ENCODE peak calls at places on chromosomes 11 and 22, in five cellular contexts. E is tibial nerve, A is ovary, I is stomach, H is IMR-90. P is an unnamed sample. For H3K4me1, the result is how much of the 10 kb centered on the place peaks cover.

GRCh38 chr22:41910599-41911291 is 4.1 kb downstream of the SHISA8 start:
- DNase-seq in E (peak), A (no peak), I (peak), H (no peak), P (no peak)

GRCh38 chr22:36021649-36022048 is 7.0 kb downstream of the RBFOX2 start:
- DNase-seq in E (no peak), A (no peak), I (no peak), H (no peak), P (no peak)

GRCh38 chr22:36873614-36874308 is 13.0 kb downstream of the NCF4 start:
- DNase-seq in E (no peak), A (no peak), I (peak), H (peak), P (peak)

GRCh38 chr11:95913830-95914229 is 10.1 kb downstream of the MTMR2 start:
- DNase-seq in E (no peak), A (no peak), I (no peak), H (no peak), P (no peak)

GRCh38 chr11:44997566-44997965 is 46.9 kb upstream of the TP53I11 start:
- DNase-seq in E (no peak), A (no peak), I (no peak), H (no peak), P (no peak)

GRCh38 chr11:73114835-73115220 is 27.3 kb downstream of the FCHSD2 start:
- DNase-seq in E (no peak), A (no peak), I (no peak), H (no peak), P (no peak)

GRCh38 chr11:128593281-128593680 is 5.9 kb upstream of the ETS1 start:
- DNase-seq in E (no peak), A (no peak), I (no peak), H (peak), P (no peak)

GRCh38 chr11:134528453-134528852 is 116.4 kb upstream of the B3GAT1 start:
- DNase-seq in E (no peak), A (no peak), I (no peak), H (no peak), P (no peak)

GRCh38 chr22:48239461-48240164 is 1477.2 kb downstream of the TBC1D22A start:
- DNase-seq in E (no peak), A (no peak), I (peak), H (no peak), P (no peak)

GRCh38 chr22:26707090-26707489 is 49.7 kb downstream of the MIAT start:
- DNase-seq in E (no peak), A (no peak), I (no peak), H (no peak), P (no peak)

GRCh38 chr11:75140269-75141138 is 10.4 kb upstream of the SLCO2B1 start:
- DNase-seq in E (peak), A (peak), I (peak), H (peak), P (peak)

GRCh38 chr22:46788426-46789168 is 26.1 kb downstream of the TBC1D22A start:
- DNase-seq in E (no peak), A (no peak), I (no peak), H (no peak), P (no peak)

GRCh38 chr11:76598426-76598839 is 72.1 kb downstream of the LRRC32 start:
- DNase-seq in E (no peak), A (peak), I (no peak), H (peak), P (peak)

GRCh38 chr11:73412308-73412707 is 36.1 kb downstream of the RELT start:
- DNase-seq in E (no peak), A (no peak), I (no peak), H (no peak), P (no peak)

GRCh38 chr11:86735462-86736302 is 63.3 kb upstream of the ME3 start:
- DNase-seq in E (no peak), A (no peak), I (no peak), H (peak), P (no peak)

GRCh38 chr11:93368022-93368421 is 37.5 kb downstream of the DEUP1 start:
- DNase-seq in E (no peak), A (no peak), I (no peak), H (no peak), P (no peak)

GRCh38 chr22:42645341-42645937 is 3.8 kb downstream of the CYB5R3 start:
- DNase-seq in E (no peak), A (peak), I (peak), H (no peak), P (no peak)

GRCh38 chr11:1118755-1119275 is 38.9 kb upstream of the MUC5AC start:
- DNase-seq in E (no peak), A (no peak), I (no peak), H (no peak), P (no peak)

GRCh38 chr11:13777341-13777985 is 109.0 kb downstream of the FAR1 start:
- DNase-seq in E (no peak), A (no peak), I (no peak), H (no peak), P (no peak)

GRCh38 chr22:20427945-20428417 is 9.6 kb downstream of the SCARF2 start:
- DNase-seq in E (no peak), A (no peak), I (no peak), H (no peak), P (no peak)

GRCh38 chr11:1205987-1206331 is 16.9 kb upstream of the MUC5B start:
- DNase-seq in E (peak), A (no peak), I (no peak), H (no peak), P (no peak)

GRCh38 chr11:10969387-10969786 is 111.5 kb upstream of the ZBED5 start:
- DNase-seq in E (no peak), A (no peak), I (no peak), H (no peak), P (no peak)

GRCh38 chr11:68954970-68955958 is 25.5 kb downstream of the MRGPRD start:
- DNase-seq in E (no peak), A (peak), I (peak), H (peak), P (peak)

GRCh38 chr11:68959465-68960298 is 21.1 kb downstream of the MRGPRD start:
- DNase-seq in E (no peak), A (no peak), I (no peak), H (no peak), P (no peak)

GRCh38 chr11:68958211-68958610 is 22.6 kb downstream of the MRGPRD start:
- DNase-seq in E (no peak), A (no peak), I (no peak), H (no peak), P (no peak)

GRCh38 chr11:68956547-68957254 is 24.1 kb downstream of the MRGPRD start:
- DNase-seq in E (no peak), A (no peak), I (no peak), H (no peak), P (no peak)

GRCh38 chr11:68956142-68956541 is 24.6 kb downstream of the MRGPRD start:
- DNase-seq in E (no peak), A (no peak), I (no peak), H (no peak), P (no peak)
- H3K4me3 ChIP-seq in E (no peak), A (no peak), I (no peak), H (no peak), P (no peak)

GRCh38 chr22:39237276-39238123 is 7.3 kb downstream of the PDGFB start:
- DNase-seq in E (no peak), A (no peak), I (peak), H (no peak), P (no peak)

GRCh38 chr22:39238966-39239510 is 5.7 kb downstream of the PDGFB start:
- DNase-seq in E (no peak), A (no peak), I (no peak), H (no peak), P (no peak)

GRCh38 chr22:39239561-39240423 is 5.0 kb downstream of the PDGFB start:
- DNase-seq in E (no peak), A (no peak), I (peak), H (no peak), P (no peak)

GRCh38 chr22:39238124-39238466 is 6.7 kb downstream of the PDGFB start:
- DNase-seq in E (no peak), A (no peak), I (no peak), H (no peak), P (no peak)

DNA sequence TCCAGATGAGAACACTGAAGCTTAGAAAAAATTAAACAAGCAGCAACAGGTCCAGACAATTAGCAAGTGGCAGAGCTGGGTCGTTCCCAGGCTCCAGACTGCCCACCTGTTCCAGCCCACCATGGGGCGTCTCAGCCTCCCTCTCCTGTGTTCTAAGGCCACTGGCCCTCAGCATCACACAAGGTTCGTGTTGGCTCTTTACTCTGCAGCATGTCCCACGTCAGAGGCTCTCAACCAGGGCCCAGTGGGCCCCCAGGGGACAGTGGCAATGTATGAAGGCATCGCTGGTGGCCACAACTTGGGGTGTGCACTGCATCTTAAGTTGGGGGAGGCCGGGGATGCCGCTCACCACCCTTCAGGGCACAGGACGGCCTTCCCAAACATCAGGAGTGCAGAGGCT is 6.2 kb downstream of the PDGFB start:
- DNase-seq in E (no peak), A (no peak), I (no peak), H (no peak), P (no peak)
- H3K4me1 ChIP-seq in E (half or more), A (under half), I (half or more), H (under half), P (under half)

GRCh38 chr11:27468643-27469332 is 3.8 kb downstream of the LGR4 start:
- DNase-seq in E (no peak), A (no peak), I (no peak), H (peak), P (no peak)
- TF ChIP-seq POLR2A in E (no peak), A (no peak), I (no peak), H (no peak), P (no peak)

GRCh38 chr22:16912281-16912680 is 87.1 kb upstream of the XKR3 start:
- DNase-seq in E (no peak), A (no peak), I (no peak), H (no peak), P (no peak)

GRCh38 chr22:16917144-16918003 is 90.6 kb downstream of the GAB4 start:
- DNase-seq in E (peak), A (peak), I (peak), H (peak), P (peak)

GRCh38 chr22:16915711-16916110 is 90.5 kb upstream of the XKR3 start:
- DNase-seq in E (no peak), A (no peak), I (no peak), H (no peak), P (no peak)

DNA sequence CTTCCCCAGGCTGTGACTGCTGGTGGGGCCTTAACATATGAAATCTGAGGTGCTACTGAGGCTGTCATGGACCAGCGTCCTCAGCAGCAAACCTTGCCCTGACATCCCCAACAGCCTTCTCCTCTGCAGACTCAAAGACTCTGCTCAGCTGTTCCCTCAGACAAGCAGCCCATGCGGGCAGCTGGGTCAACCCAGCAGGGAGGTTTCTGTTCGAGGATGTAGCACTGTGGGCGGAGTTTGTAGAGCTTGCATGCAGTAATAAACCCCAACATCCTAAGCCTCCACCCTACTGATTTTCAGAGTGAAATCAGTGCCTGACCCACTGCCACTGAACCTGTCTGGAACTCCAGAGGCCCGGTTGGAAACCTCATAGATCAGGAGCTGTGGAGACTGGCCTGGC is 88.8 kb upstream of the XKR3 start:
- DNase-seq in E (no peak), A (no peak), I (no peak), H (no peak), P (no peak)
- H3K4me3 ChIP-seq in E (no peak), A (no peak), I (no peak), H (no peak), P (no peak)

GRCh38 chr11:60918251-60918940 is 4.4 kb downstream of the TMEM109 start:
- DNase-seq in E (no peak), A (no peak), I (no peak), H (no peak), P (no peak)

GRCh38 chr11:60919320-60919719 is 4.9 kb upstream of the TMEM132A start:
- DNase-seq in E (no peak), A (no peak), I (no peak), H (no peak), P (no peak)

GRCh38 chr11:60919956-60920355 is 4.3 kb upstream of the TMEM132A start:
- DNase-seq in E (no peak), A (no peak), I (no peak), H (no peak), P (no peak)

GRCh38 chr11:60917267-60917666 is 3.3 kb downstream of the TMEM109 start:
- DNase-seq in E (no peak), A (no peak), I (no peak), H (no peak), P (no peak)

GRCh38 chr11:60918941-60919275 is 5.0 kb downstream of the TMEM109 start:
- DNase-seq in E (no peak), A (no peak), I (no peak), H (peak), P (no peak)
- H3K4me1 ChIP-seq in E (under half), A (under half), I (half or more), H (under half), P (under half)

GRCh38 chr11:126630488-126630887 is 275.0 kb downstream of the ST3GAL4 start:
- DNase-seq in E (no peak), A (no peak), I (no peak), H (no peak), P (no peak)
- TF ChIP-seq POLR2A in E (no peak), A (no peak), I (no peak), H (no peak), P (no peak)

P was measured in uterus.